ENCODE peak calls at places on chromosomes 12 and 14, in seven cellular contexts. One of them, this sample, is unnamed.

GRCh38 chr12:4224211-4224878 is 49.2 kb upstream of the CCND2 start:
- DNase-seq in HuH-7.5: no peak
- DNase-seq in neuronal stem cell: no peak
- DNase-seq in activated CD4-positive, alpha-beta memory T cell treated with anti-CD3 and anti-CD28 coated beads for 36 hours: no peak
- DNase-seq in lung: no peak
- DNase-seq in HuH-7: no peak
- DNase-seq in CD4-positive, alpha-beta T cell: no peak
- DNase-seq in this sample: no peak

GRCh38 chr12:42568952-42569916 is 20.3 kb downstream of the PRICKLE1 start:
- DNase-seq in HuH-7.5: peak
- DNase-seq in neuronal stem cell: peak
- DNase-seq in activated CD4-positive, alpha-beta memory T cell treated with anti-CD3 and anti-CD28 coated beads for 36 hours: no peak
- DNase-seq in lung: no peak
- DNase-seq in HuH-7: no peak
- DNase-seq in CD4-positive, alpha-beta T cell: no peak
- DNase-seq in this sample: no peak

GRCh38 chr14:24887623-24888304 is 162.2 kb downstream of the STXBP6 start:
- DNase-seq in HuH-7.5: no peak
- DNase-seq in neuronal stem cell: no peak
- DNase-seq in activated CD4-positive, alpha-beta memory T cell treated with anti-CD3 and anti-CD28 coated beads for 36 hours: no peak
- DNase-seq in lung: no peak
- DNase-seq in HuH-7: no peak
- DNase-seq in CD4-positive, alpha-beta T cell: no peak
- DNase-seq in this sample: no peak

GRCh38 chr12:14505626-14506596 is 61.8 kb downstream of the PLBD1 start:
- DNase-seq in HuH-7.5: no peak
- DNase-seq in neuronal stem cell: no peak
- DNase-seq in activated CD4-positive, alpha-beta memory T cell treated with anti-CD3 and anti-CD28 coated beads for 36 hours: no peak
- DNase-seq in lung: no peak
- DNase-seq in HuH-7: no peak
- DNase-seq in CD4-positive, alpha-beta T cell: no peak
- DNase-seq in this sample: no peak

GRCh38 chr12:85733441-85733840 is 102.8 kb downstream of the RASSF9 start:
- DNase-seq in HuH-7.5: no peak
- DNase-seq in neuronal stem cell: no peak
- DNase-seq in activated CD4-positive, alpha-beta memory T cell treated with anti-CD3 and anti-CD28 coated beads for 36 hours: no peak
- DNase-seq in lung: no peak
- DNase-seq in HuH-7: no peak
- DNase-seq in CD4-positive, alpha-beta T cell: no peak
- DNase-seq in this sample: no peak

GRCh38 chr12:18942669-18943068 is 186.9 kb upstream of the PLEKHA5 start:
- DNase-seq in HuH-7.5: no peak
- DNase-seq in neuronal stem cell: no peak
- DNase-seq in activated CD4-positive, alpha-beta memory T cell treated with anti-CD3 and anti-CD28 coated beads for 36 hours: no peak
- DNase-seq in lung: no peak
- DNase-seq in HuH-7: no peak
- DNase-seq in CD4-positive, alpha-beta T cell: no peak
- DNase-seq in this sample: no peak

GRCh38 chr14:54251356-54251755 is 145.5 kb upstream of the CDKN3 start:
- DNase-seq in HuH-7.5: no peak
- DNase-seq in neuronal stem cell: no peak
- DNase-seq in activated CD4-positive, alpha-beta memory T cell treated with anti-CD3 and anti-CD28 coated beads for 36 hours: no peak
- DNase-seq in lung: no peak
- DNase-seq in HuH-7: no peak
- DNase-seq in CD4-positive, alpha-beta T cell: no peak
- DNase-seq in this sample: no peak

GRCh38 chr12:56450241-56450640 is 1.0 kb upstream of the TIMELESS start:
- DNase-seq in HuH-7.5: no peak
- DNase-seq in neuronal stem cell: no peak
- DNase-seq in activated CD4-positive, alpha-beta memory T cell treated with anti-CD3 and anti-CD28 coated beads for 36 hours: no peak
- DNase-seq in lung: no peak
- DNase-seq in HuH-7: no peak
- DNase-seq in CD4-positive, alpha-beta T cell: no peak
- DNase-seq in this sample: no peak

This sample was measured in T-cell.